ENCODE peak calls at places on chromosome 21, in eight cellular contexts. One of them, this sample, is unnamed.

GRCh38 chr21:26171310-26172100 is 935 bp upstream of the APP start:
- DNase-seq in upper lobe of right lung: no peak
- DNase-seq in right lobe of liver: no peak
- DNase-seq in CD8-positive, alpha-beta memory T cell: no peak
- DNase-seq in tibial artery: no peak
- DNase-seq in PC-3: no peak
- DNase-seq in ascending aorta: no peak
- DNase-seq in mammary epithelial cell: no peak
- DNase-seq in this sample: no peak

GRCh38 chr21:28959367-28960099 is 33.1 kb downstream of the LTN1 start:
- DNase-seq in upper lobe of right lung: no peak
- DNase-seq in right lobe of liver: no peak
- DNase-seq in CD8-positive, alpha-beta memory T cell: no peak
- DNase-seq in tibial artery: no peak
- DNase-seq in PC-3: peak; percentile 40
- DNase-seq in ascending aorta: no peak
- DNase-seq in mammary epithelial cell: peak; percentile 39
- DNase-seq in this sample: no peak

GRCh38 chr21:35075546-35075945 is 26.4 kb upstream of the RUNX1 start:
- DNase-seq in upper lobe of right lung: no peak
- DNase-seq in right lobe of liver: no peak
- DNase-seq in CD8-positive, alpha-beta memory T cell: no peak
- DNase-seq in tibial artery: no peak
- DNase-seq in PC-3: no peak
- DNase-seq in ascending aorta: no peak
- DNase-seq in mammary epithelial cell: peak; percentile 48
- DNase-seq in this sample: no peak

GRCh38 chr21:14554948-14555347 is 8.8 kb upstream of the SAMSN1 start:
- DNase-seq in upper lobe of right lung: no peak
- DNase-seq in right lobe of liver: no peak
- DNase-seq in CD8-positive, alpha-beta memory T cell: no peak
- DNase-seq in tibial artery: no peak
- DNase-seq in PC-3: peak; percentile 43
- DNase-seq in ascending aorta: no peak
- DNase-seq in mammary epithelial cell: peak; percentile 21
- DNase-seq in this sample: no peak

GRCh38 chr21:43859747-43860214 is 5.2 kb upstream of the AGPAT3 start:
- DNase-seq in upper lobe of right lung: no peak
- DNase-seq in right lobe of liver: no peak
- DNase-seq in CD8-positive, alpha-beta memory T cell: no peak
- DNase-seq in tibial artery: no peak
- DNase-seq in PC-3: no peak
- DNase-seq in ascending aorta: no peak
- DNase-seq in mammary epithelial cell: no peak
- DNase-seq in this sample: no peak

GRCh38 chr21:25459993-25460392 is 147.3 kb downstream of the MRPL39 start:
- DNase-seq in upper lobe of right lung: no peak
- DNase-seq in right lobe of liver: no peak
- DNase-seq in CD8-positive, alpha-beta memory T cell: no peak
- DNase-seq in tibial artery: no peak
- DNase-seq in PC-3: no peak
- DNase-seq in ascending aorta: no peak
- DNase-seq in mammary epithelial cell: no peak
- DNase-seq in this sample: no peak

GRCh38 chr21:43613755-43614638 is 45.3 kb downstream of the HSF2BP start:
- DNase-seq in upper lobe of right lung: no peak
- DNase-seq in right lobe of liver: no peak
- DNase-seq in CD8-positive, alpha-beta memory T cell: no peak
- DNase-seq in tibial artery: no peak
- DNase-seq in PC-3: no peak
- DNase-seq in ascending aorta: no peak
- DNase-seq in mammary epithelial cell: no peak
- DNase-seq in this sample: no peak

GRCh38 chr21:30153697-30154340 is 12.8 kb downstream of the CLDN17 start:
- DNase-seq in upper lobe of right lung: no peak
- DNase-seq in right lobe of liver: no peak
- DNase-seq in CD8-positive, alpha-beta memory T cell: no peak
- DNase-seq in tibial artery: no peak
- DNase-seq in PC-3: no peak
- DNase-seq in ascending aorta: no peak
- DNase-seq in mammary epithelial cell: peak; percentile 66
- DNase-seq in this sample: no peak

GRCh38 chr21:43712268-43712942 is 6.5 kb upstream of the PDXK start:
- DNase-seq in upper lobe of right lung: peak; percentile 87
- DNase-seq in right lobe of liver: no peak
- DNase-seq in CD8-positive, alpha-beta memory T cell: no peak
- DNase-seq in tibial artery: no peak
- DNase-seq in PC-3: peak; percentile 98
- DNase-seq in ascending aorta: no peak
- DNase-seq in mammary epithelial cell: peak; percentile 66
- DNase-seq in this sample: peak; percentile 76

GRCh38 chr21:23245231-23245630 is 2247.0 kb downstream of the NCAM2 start:
- DNase-seq in upper lobe of right lung: no peak
- DNase-seq in right lobe of liver: no peak
- DNase-seq in CD8-positive, alpha-beta memory T cell: no peak
- DNase-seq in tibial artery: no peak
- DNase-seq in PC-3: no peak
- DNase-seq in ascending aorta: no peak
- DNase-seq in mammary epithelial cell: no peak
- DNase-seq in this sample: no peak

GRCh38 chr21:29326914-29327554 is 28.3 kb downstream of the BACH1 start:
- DNase-seq in upper lobe of right lung: no peak
- DNase-seq in right lobe of liver: no peak
- DNase-seq in CD8-positive, alpha-beta memory T cell: no peak
- DNase-seq in tibial artery: no peak
- DNase-seq in PC-3: no peak
- DNase-seq in ascending aorta: no peak
- DNase-seq in mammary epithelial cell: no peak
- DNase-seq in this sample: no peak

GRCh38 chr21:42495765-42496119 is 282 bp downstream of the RSPH1 start:
- DNase-seq in upper lobe of right lung: no peak
- DNase-seq in right lobe of liver: no peak
- DNase-seq in CD8-positive, alpha-beta memory T cell: no peak
- DNase-seq in tibial artery: no peak
- DNase-seq in PC-3: peak; percentile 16
- DNase-seq in ascending aorta: no peak
- DNase-seq in mammary epithelial cell: no peak
- DNase-seq in this sample: no peak

GRCh38 chr21:33976980-33977720 is 61.5 kb upstream of the ATP5PO start:
- DNase-seq in upper lobe of right lung: no peak
- DNase-seq in right lobe of liver: no peak
- DNase-seq in CD8-positive, alpha-beta memory T cell: no peak
- DNase-seq in tibial artery: no peak
- DNase-seq in PC-3: no peak
- DNase-seq in ascending aorta: no peak
- DNase-seq in mammary epithelial cell: no peak
- DNase-seq in this sample: no peak

GRCh38 chr21:33974513-33975468 is 59.2 kb upstream of the ATP5PO start:
- DNase-seq in upper lobe of right lung: no peak
- DNase-seq in right lobe of liver: no peak
- DNase-seq in CD8-positive, alpha-beta memory T cell: no peak
- DNase-seq in tibial artery: no peak
- DNase-seq in PC-3: peak; percentile 57
- DNase-seq in ascending aorta: no peak
- DNase-seq in mammary epithelial cell: no peak
- DNase-seq in this sample: no peak

GRCh38 chr21:33975548-33976081 is 60.0 kb upstream of the ATP5PO start:
- DNase-seq in upper lobe of right lung: no peak
- DNase-seq in right lobe of liver: no peak
- DNase-seq in CD8-positive, alpha-beta memory T cell: peak; percentile 23
- DNase-seq in tibial artery: no peak
- DNase-seq in PC-3: peak; percentile 79
- DNase-seq in ascending aorta: peak; percentile 14
- DNase-seq in mammary epithelial cell: peak; percentile 74
- DNase-seq in this sample: no peak

GRCh38 chr21:33977721-33978369 is 62.2 kb upstream of the ATP5PO start:
- DNase-seq in upper lobe of right lung: no peak
- DNase-seq in right lobe of liver: no peak
- DNase-seq in CD8-positive, alpha-beta memory T cell: no peak
- DNase-seq in tibial artery: no peak
- DNase-seq in PC-3: no peak
- DNase-seq in ascending aorta: no peak
- DNase-seq in mammary epithelial cell: no peak
- DNase-seq in this sample: no peak

GRCh38 chr21:33976082-33976979 is 60.7 kb upstream of the ATP5PO start:
- DNase-seq in upper lobe of right lung: no peak
- DNase-seq in right lobe of liver: no peak
- DNase-seq in CD8-positive, alpha-beta memory T cell: peak; percentile 16
- DNase-seq in tibial artery: peak; percentile 68
- DNase-seq in PC-3: peak; percentile 98
- DNase-seq in ascending aorta: no peak
- DNase-seq in mammary epithelial cell: peak; percentile 97
- DNase-seq in this sample: no peak
- H3K4me1 ChIP-seq in upper lobe of right lung: peaks cover 22% of the 10 kb centered on the region
- H3K4me1 ChIP-seq in right lobe of liver: no peaks in the 10 kb centered on the region
- H3K4me1 ChIP-seq in CD8-positive, alpha-beta memory T cell: peaks cover 32% of the 10 kb centered on the region
- H3K4me1 ChIP-seq in tibial artery: no peaks in the 10 kb centered on the region
- H3K4me1 ChIP-seq in PC-3: peaks cover 48% of the 10 kb centered on the region
- H3K4me1 ChIP-seq in ascending aorta: peaks cover 22% of the 10 kb centered on the region
- H3K4me1 ChIP-seq in mammary epithelial cell: peaks cover 37% of the 10 kb centered on the region
- H3K4me1 ChIP-seq in this sample: no peaks in the 10 kb centered on the region

DNA sequence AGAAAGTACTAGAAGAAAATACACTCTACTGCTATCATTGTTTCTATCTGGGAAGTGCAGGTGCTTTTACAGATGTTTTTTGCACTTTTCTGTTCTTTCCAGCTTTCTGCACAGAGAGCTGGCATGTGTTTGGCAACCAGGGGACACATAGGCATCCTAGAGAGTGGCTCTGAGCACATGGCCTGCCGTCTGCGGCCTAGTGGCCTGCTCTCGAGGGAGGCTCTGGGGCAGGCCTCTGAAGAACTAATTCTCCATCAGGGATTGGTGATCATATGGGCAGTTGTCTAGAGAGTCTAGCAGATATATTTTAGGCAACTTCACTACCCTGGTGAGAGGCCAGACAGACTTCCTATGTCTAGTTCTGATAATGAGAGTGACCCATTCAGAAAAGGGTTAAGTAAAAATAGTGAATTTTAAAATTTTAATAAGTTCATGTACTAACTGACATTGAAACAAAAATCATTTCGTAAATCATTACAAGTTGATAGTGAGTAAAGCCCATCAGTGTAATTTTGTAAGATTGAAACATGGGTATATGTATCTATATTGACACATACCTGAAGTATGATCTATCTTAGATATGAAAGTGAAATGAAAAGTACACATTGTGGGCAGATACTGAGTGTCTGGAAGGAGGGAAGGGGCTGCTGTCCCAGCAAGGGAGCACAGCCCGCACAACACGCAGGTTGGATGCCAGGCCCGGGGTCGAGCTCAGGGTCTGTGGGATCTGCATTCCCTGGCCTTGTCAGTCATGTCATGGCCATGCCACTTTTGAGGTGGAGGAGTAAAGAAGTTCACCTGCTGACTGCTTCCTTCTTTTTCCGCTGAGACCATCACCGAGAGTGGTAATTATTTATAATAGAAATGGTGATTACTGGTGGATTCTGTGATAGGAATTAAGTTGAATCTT is 79.8 kb downstream of the PCBP3 start:
- DNase-seq in upper lobe of right lung: no peak
- DNase-seq in right lobe of liver: no peak
- DNase-seq in CD8-positive, alpha-beta memory T cell: no peak
- DNase-seq in tibial artery: no peak
- DNase-seq in PC-3: no peak
- DNase-seq in ascending aorta: no peak
- DNase-seq in mammary epithelial cell: no peak
- DNase-seq in this sample: no peak
- H3K4me1 ChIP-seq in upper lobe of right lung: no peaks in the 10 kb centered on the region
- H3K4me1 ChIP-seq in right lobe of liver: no peaks in the 10 kb centered on the region
- H3K4me1 ChIP-seq in CD8-positive, alpha-beta memory T cell: no peaks in the 10 kb centered on the region
- H3K4me1 ChIP-seq in tibial artery: no peaks in the 10 kb centered on the region
- H3K4me1 ChIP-seq in PC-3: no peaks in the 10 kb centered on the region
- H3K4me1 ChIP-seq in ascending aorta: peaks cover 4% of the 10 kb centered on the region
- H3K4me1 ChIP-seq in mammary epithelial cell: no peaks in the 10 kb centered on the region
- H3K4me1 ChIP-seq in this sample: no peaks in the 10 kb centered on the region

DNA sequence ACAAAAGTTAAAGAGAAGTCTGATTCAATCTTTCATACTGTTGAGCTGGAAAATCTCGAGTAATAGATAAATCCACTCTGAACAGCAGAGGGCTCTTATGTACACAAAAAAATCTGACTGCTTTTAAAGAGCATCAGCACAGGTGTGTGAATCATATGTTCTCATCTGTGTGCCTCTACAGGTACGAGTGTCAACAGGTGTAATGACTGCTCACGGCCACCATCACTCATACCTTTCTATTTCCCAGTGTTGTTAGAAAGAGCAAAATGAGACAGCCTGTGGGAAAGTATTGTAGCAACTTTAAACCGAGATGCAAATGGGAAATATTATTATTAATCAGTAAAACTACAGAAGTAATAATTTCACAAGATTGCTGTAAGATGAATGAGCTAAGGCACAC is 49.0 kb upstream of the SCAF4 start:
- DNase-seq in upper lobe of right lung: no peak
- DNase-seq in right lobe of liver: no peak
- DNase-seq in CD8-positive, alpha-beta memory T cell: no peak
- DNase-seq in tibial artery: no peak
- DNase-seq in PC-3: peak; percentile 72
- DNase-seq in ascending aorta: no peak
- DNase-seq in mammary epithelial cell: peak; percentile 49
- DNase-seq in this sample: no peak
- H3K4me1 ChIP-seq in upper lobe of right lung: no peaks in the 10 kb centered on the region
- H3K4me1 ChIP-seq in right lobe of liver: no peaks in the 10 kb centered on the region
- H3K4me1 ChIP-seq in CD8-positive, alpha-beta memory T cell: no peaks in the 10 kb centered on the region
- H3K4me1 ChIP-seq in tibial artery: no peaks in the 10 kb centered on the region
- H3K4me1 ChIP-seq in PC-3: no peaks in the 10 kb centered on the region
- H3K4me1 ChIP-seq in ascending aorta: no peaks in the 10 kb centered on the region
- H3K4me1 ChIP-seq in mammary epithelial cell: no peaks in the 10 kb centered on the region
- H3K4me1 ChIP-seq in this sample: no peaks in the 10 kb centered on the region

GRCh38 chr21:46059195-46059594 is 38.7 kb upstream of the COL6A2 start:
- DNase-seq in upper lobe of right lung: no peak
- DNase-seq in right lobe of liver: no peak
- DNase-seq in CD8-positive, alpha-beta memory T cell: no peak
- DNase-seq in tibial artery: peak; percentile 54
- DNase-seq in PC-3: no peak
- DNase-seq in ascending aorta: no peak
- DNase-seq in mammary epithelial cell: no peak
- DNase-seq in this sample: no peak
- H3K4me1 ChIP-seq in upper lobe of right lung: peaks cover 21% of the 10 kb centered on the region
- H3K4me1 ChIP-seq in right lobe of liver: no peaks in the 10 kb centered on the region
- H3K4me1 ChIP-seq in CD8-positive, alpha-beta memory T cell: peaks cover 13% of the 10 kb centered on the region
- H3K4me1 ChIP-seq in tibial artery: peaks cover 47% of the 10 kb centered on the region
- H3K4me1 ChIP-seq in PC-3: peaks cover 24% of the 10 kb centered on the region
- H3K4me1 ChIP-seq in ascending aorta: peaks cover 49% of the 10 kb centered on the region
- H3K4me1 ChIP-seq in mammary epithelial cell: peaks cover 12% of the 10 kb centered on the region
- H3K4me1 ChIP-seq in this sample: no peaks in the 10 kb centered on the region

GRCh38 chr21:38489283-38489677 is 9.0 kb downstream of the ERG start:
- DNase-seq in upper lobe of right lung: no peak
- DNase-seq in right lobe of liver: no peak
- DNase-seq in CD8-positive, alpha-beta memory T cell: no peak
- DNase-seq in tibial artery: no peak
- DNase-seq in PC-3: peak; percentile 78
- DNase-seq in ascending aorta: no peak
- DNase-seq in mammary epithelial cell: no peak
- DNase-seq in this sample: no peak
- H3K4me1 ChIP-seq in upper lobe of right lung: peaks cover 9% of the 10 kb centered on the region
- H3K4me1 ChIP-seq in right lobe of liver: no peaks in the 10 kb centered on the region
- H3K4me1 ChIP-seq in CD8-positive, alpha-beta memory T cell: no peaks in the 10 kb centered on the region
- H3K4me1 ChIP-seq in tibial artery: peaks cover 29% of the 10 kb centered on the region
- H3K4me1 ChIP-seq in PC-3: peaks cover 42% of the 10 kb centered on the region
- H3K4me1 ChIP-seq in ascending aorta: peaks cover 69% of the 10 kb centered on the region
- H3K4me1 ChIP-seq in mammary epithelial cell: peaks cover 42% of the 10 kb centered on the region
- H3K4me1 ChIP-seq in this sample: no peaks in the 10 kb centered on the region

DNA sequence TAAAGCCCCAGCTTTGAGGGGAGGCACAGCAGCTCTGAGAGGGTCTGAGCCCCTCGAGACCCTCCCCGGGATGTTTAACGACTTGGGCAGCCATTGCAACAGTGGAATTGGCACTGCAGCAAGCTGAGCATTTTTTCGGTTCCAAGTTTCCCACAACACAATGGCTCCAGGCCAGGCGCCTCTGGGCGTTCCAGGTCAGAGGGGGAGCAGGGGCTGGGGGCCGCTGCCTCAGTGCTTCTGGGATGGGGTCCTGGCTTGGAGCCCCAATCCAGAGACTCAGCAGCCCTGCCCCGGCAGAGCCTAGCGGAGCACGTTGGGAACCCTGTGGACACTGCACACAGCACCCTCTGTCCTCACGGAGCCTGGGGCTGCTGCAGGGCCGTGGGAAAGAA is 50.0 kb downstream of the COL18A1 start:
- DNase-seq in upper lobe of right lung: no peak
- DNase-seq in right lobe of liver: peak; percentile 73
- DNase-seq in CD8-positive, alpha-beta memory T cell: no peak
- DNase-seq in tibial artery: peak; percentile 69
- DNase-seq in PC-3: no peak
- DNase-seq in ascending aorta: no peak
- DNase-seq in mammary epithelial cell: no peak
- DNase-seq in this sample: no peak
- H3K4me1 ChIP-seq in upper lobe of right lung: peaks cover 4% of the 10 kb centered on the region
- H3K4me1 ChIP-seq in right lobe of liver: no peaks in the 10 kb centered on the region
- H3K4me1 ChIP-seq in CD8-positive, alpha-beta memory T cell: no peaks in the 10 kb centered on the region
- H3K4me1 ChIP-seq in tibial artery: peaks cover 75% of the 10 kb centered on the region
- H3K4me1 ChIP-seq in PC-3: peaks cover 13% of the 10 kb centered on the region
- H3K4me1 ChIP-seq in ascending aorta: peaks cover 48% of the 10 kb centered on the region
- H3K4me1 ChIP-seq in mammary epithelial cell: peaks cover 36% of the 10 kb centered on the region
- H3K4me1 ChIP-seq in this sample: peaks cover 6% of the 10 kb centered on the region

This sample was measured in breast epithelium.